ENCODE peak calls at places on chromosomes 6 and 20, in ten cellular contexts. I is EH; N is IMR-90; C is dermis microvascular lymphatic vessel endothelial cell; M is substantia nigra; J is Caki2; T is activated T-cell treated with anti-CD3 and anti-CD28 coated beads, Interleukin-2, amount 50 U/mL, for 1 hour; S is WERI-Rb-1; Z is endothelial cell; F is activated CD4-positive, alpha-beta T cell treated with anti-CD3 and anti-CD28 coated beads, Interleukin-2, amount 10 ng/mL, durations not matched to agents 7 days and 5 days. V is an unnamed sample.

GRCh38 chr20:45510242-45510862 is 5.1 kb downstream of the SPINT3 start:
- DNase-seq in I (no peak), N (no peak), C (no peak), M (no peak), J (no peak), T (no peak), S (no peak), Z (no peak), F (no peak), V (no peak)

GRCh38 chr20:62737271-62737761 is 28.7 kb downstream of the NTSR1 start:
- DNase-seq in I (no peak), N (no peak), C (no peak), M (no peak), J (no peak), T (no peak), S (no peak), Z (no peak), F (no peak), V (peak; percentile 58)

GRCh38 chr6:140784573-140784972 is 1348.2 kb upstream of the GJE1 start:
- DNase-seq in I (peak; percentile 44), N (peak; percentile 39), C (no peak), M (no peak), J (no peak), T (no peak), S (no peak), Z (no peak), F (no peak), V (no peak)

GRCh38 chr6:149938571-149939462 is 3.0 kb upstream of the ULBP2 start:
- DNase-seq in I (peak; percentile 41), N (no peak), C (no peak), M (no peak), J (no peak), T (peak; percentile 62), S (no peak), Z (no peak), F (peak; percentile 45), V (peak; percentile 80)

GRCh38 chr20:2102585-2103453 is 1.2 kb downstream of the STK35 start:
- DNase-seq in I (peak; percentile 87), N (peak; percentile 80), C (peak; percentile 78), M (peak; percentile 92), J (peak; percentile 95), T (peak; percentile 88), S (peak; percentile 84), Z (peak; percentile 77), F (peak; percentile 87), V (peak; percentile 94)

GRCh38 chr6:144264270-144265060 is 20.7 kb upstream of the UTRN start:
- DNase-seq in I (peak; percentile 98), N (peak; percentile 90), C (no peak), M (no peak), J (peak; percentile 87), T (no peak), S (no peak), Z (no peak), F (no peak), V (no peak)

GRCh38 chr6:44806656-44807055 is 419.1 kb downstream of the CDC5L start:
- DNase-seq in I (peak; percentile 39), N (no peak), C (no peak), M (no peak), J (no peak), T (no peak), S (peak; percentile 50), Z (no peak), F (no peak), V (no peak)

GRCh38 chr6:20620043-20620442 is 85.8 kb downstream of the CDKAL1 start:
- DNase-seq in I (peak; percentile 56), N (peak; percentile 64), C (no peak), M (no peak), J (no peak), T (no peak), S (no peak), Z (no peak), F (no peak), V (no peak)

GRCh38 chr6:151760486-151760885 is 47.0 kb upstream of the ESR1 start:
- DNase-seq in I (no peak), N (no peak), C (no peak), M (no peak), J (no peak), T (no peak), S (no peak), Z (no peak), F (no peak), V (no peak)

GRCh38 chr20:37987602-37988290 is 45.5 kb downstream of the TTI1 start:
- DNase-seq in I (no peak), N (no peak), C (no peak), M (no peak), J (no peak), T (no peak), S (no peak), Z (no peak), F (no peak), V (no peak)

GRCh38 chr6:5099537-5099936 is 14.4 kb downstream of the PPP1R3G start:
- DNase-seq in I (no peak), N (no peak), C (no peak), M (no peak), J (no peak), T (no peak), S (no peak), Z (no peak), F (no peak), V (no peak)

V was measured in activated effector memory CD4-positive, alpha-beta T cell treated with anti-CD3 and anti-CD28 coated beads, Interleukin-2, amount 50 U/mL, for 16 hours.